ENCODE peak calls at places on chromosome 9, in seven cellular contexts. H is HCT116, I is keratinocyte, G is heart left ventricle, M is transverse colon, Q is stomach, T is uterus. A is an unnamed sample.
A peak's percentile ranks its signal among the peaks of the same experiment; 100 is the strongest.

GRCh38 chr9:133129001-133129799 is 8.2 kb upstream of the RALGDS start:
- DNase-seq in H (no peak), I (no peak), G (peak; percentile 42), M (peak; percentile 8), Q (no peak), T (no peak), A (no peak)

GRCh38 chr9:122477346-122477745 is 380 bp downstream of the OR1J1 start:
- DNase-seq in H (no peak), I (no peak), G (no peak), M (no peak), Q (no peak), T (no peak), A (no peak)

GRCh38 chr9:33506626-33507370 is 17.3 kb upstream of the ANKRD18B start:
- DNase-seq in H (peak; percentile 27), I (peak; percentile 81), G (no peak), M (no peak), Q (no peak), T (no peak), A (peak; percentile 33)

GRCh38 chr9:134816264-134816663 is 64.3 kb upstream of the FCN2 start:
- DNase-seq in H (no peak), I (no peak), G (no peak), M (no peak), Q (no peak), T (no peak), A (no peak)

GRCh38 chr9:22141906-22142305 is 132.8 kb upstream of the CDKN2B start:
- DNase-seq in H (no peak), I (no peak), G (no peak), M (no peak), Q (no peak), T (no peak), A (no peak)

GRCh38 chr9:36118706-36119105 is 17.8 kb upstream of the GLIPR2 start:
- DNase-seq in H (no peak), I (no peak), G (no peak), M (no peak), Q (no peak), T (no peak), A (peak; percentile 64)

GRCh38 chr9:89817186-89817960 is 212.6 kb downstream of the GADD45G start:
- DNase-seq in H (no peak), I (no peak), G (no peak), M (no peak), Q (no peak), T (peak; percentile 38), A (no peak)

GRCh38 chr9:99778308-99778707 is 43.4 kb upstream of the NR4A3 start:
- DNase-seq in H (peak; percentile 49), I (peak; percentile 26), G (no peak), M (no peak), Q (no peak), T (no peak), A (no peak)

GRCh38 chr9:78971505-78971904 is 600.3 kb upstream of the TLE4 start:
- DNase-seq in H (no peak), I (no peak), G (no peak), M (no peak), Q (no peak), T (no peak), A (no peak)

GRCh38 chr9:21690561-21690960 is 111.9 kb upstream of the MTAP start:
- DNase-seq in H (no peak), I (no peak), G (no peak), M (no peak), Q (no peak), T (no peak), A (no peak)

GRCh38 chr9:107215381-107215780 is 67.7 kb upstream of the RAD23B start:
- DNase-seq in H (peak; percentile 51), I (no peak), G (no peak), M (no peak), Q (no peak), T (no peak), A (no peak)

GRCh38 chr9:124558777-124559470 is 51.7 kb upstream of the NR5A1 start:
- DNase-seq in H (no peak), I (no peak), G (no peak), M (no peak), Q (no peak), T (no peak), A (no peak)

GRCh38 chr9:69549310-69550202 is 122.6 kb downstream of the APBA1 start:
- DNase-seq in H (peak; percentile 38), I (no peak), G (no peak), M (no peak), Q (no peak), T (no peak), A (no peak)

GRCh38 chr9:71602652-71603051 is 165.7 kb downstream of the CEMIP2 start:
- DNase-seq in H (no peak), I (no peak), G (no peak), M (no peak), Q (no peak), T (no peak), A (no peak)

GRCh38 chr9:137778914-137779313 is 98.7 kb upstream of the CACNA1B start:
- DNase-seq in H (no peak), I (no peak), G (no peak), M (no peak), Q (no peak), T (no peak), A (no peak)

GRCh38 chr9:86035827-86036440 is 63.4 kb downstream of the GOLM1 start:
- DNase-seq in H (no peak), I (no peak), G (no peak), M (no peak), Q (no peak), T (no peak), A (no peak)

GRCh38 chr9:86040281-86041155 is 58.8 kb downstream of the GOLM1 start:
- DNase-seq in H (no peak), I (no peak), G (no peak), M (no peak), Q (no peak), T (no peak), A (no peak)

GRCh38 chr9:86036555-86036954 is 62.8 kb downstream of the GOLM1 start:
- DNase-seq in H (no peak), I (no peak), G (no peak), M (peak; percentile 22), Q (no peak), T (no peak), A (no peak)

DNA sequence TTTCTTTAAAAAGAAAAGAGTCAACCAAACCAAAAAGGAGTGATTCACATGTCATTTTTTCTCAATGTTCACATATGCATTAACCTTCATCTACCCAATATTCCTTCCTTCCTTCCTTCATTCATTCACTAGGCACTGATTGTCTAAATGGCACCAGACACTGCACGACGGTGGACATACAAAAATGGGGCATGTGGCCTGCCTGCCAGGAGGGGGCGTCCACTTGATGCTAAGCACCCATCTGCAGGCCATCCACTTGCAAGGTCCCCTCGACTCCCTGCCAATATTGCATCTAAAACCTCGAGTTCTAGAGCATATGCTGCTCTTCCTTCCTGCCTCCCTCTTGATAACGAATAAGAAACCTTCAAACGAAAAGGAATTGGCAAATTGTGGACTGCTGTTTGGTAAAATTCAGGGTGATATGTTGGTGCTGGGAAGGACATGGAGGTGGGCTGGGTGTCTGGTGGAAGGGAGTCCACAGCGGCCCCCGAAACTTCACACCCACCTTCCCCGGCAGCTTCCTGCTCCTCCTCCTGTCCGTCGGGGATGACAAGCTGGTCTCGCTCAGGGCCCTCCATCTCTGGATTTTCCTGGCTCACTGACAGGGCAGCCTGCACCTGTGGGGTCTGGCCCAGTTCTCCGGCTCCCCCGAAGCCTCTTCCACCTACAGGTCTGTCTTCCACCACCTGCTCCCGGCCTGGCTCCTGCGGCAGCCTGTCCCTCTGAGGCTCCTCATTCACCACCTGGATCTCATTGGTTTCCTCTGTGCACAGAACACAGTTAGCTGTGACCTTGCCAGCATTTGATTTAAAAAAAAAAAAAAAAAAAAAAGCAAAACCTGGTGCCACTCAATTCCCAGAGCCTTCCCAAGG is 64.3 kb downstream of the GOLM1 start:
- DNase-seq in H (peak; percentile 29), I (no peak), G (no peak), M (peak; percentile 64), Q (peak; percentile 64), T (no peak), A (no peak)
- H3K27ac ChIP-seq in H (no peak overlapping the region), I (no peak overlapping the region), G (no peak overlapping the region), M (no peak overlapping the region), Q (no peak overlapping the region), T (no peak overlapping the region), A (no peak overlapping the region)

GRCh38 chr9:128107971-128108783 is 19.4 kb downstream of the PTGES2 start:
- DNase-seq in H (no peak), I (no peak), G (no peak), M (no peak), Q (no peak), T (no peak), A (no peak)

GRCh38 chr9:128105538-128106175 is 21.9 kb downstream of the PTGES2 start:
- DNase-seq in H (no peak), I (no peak), G (no peak), M (no peak), Q (no peak), T (no peak), A (no peak)

GRCh38 chr9:128106940-128107259 is 20.6 kb downstream of the PTGES2 start:
- DNase-seq in H (no peak), I (no peak), G (no peak), M (no peak), Q (no peak), T (no peak), A (no peak)

GRCh38 chr9:128107260-128107970 is 20.1 kb downstream of the PTGES2 start:
- DNase-seq in H (no peak), I (no peak), G (no peak), M (no peak), Q (no peak), T (no peak), A (no peak)

GRCh38 chr9:128106181-128106939 is 21.2 kb downstream of the PTGES2 start:
- DNase-seq in H (no peak), I (no peak), G (no peak), M (no peak), Q (no peak), T (no peak), A (no peak)
- TF ChIP-seq CTCF in H (no peak), I (no peak), G (no peak), M (no peak), Q (no peak), T (no peak), A (no peak)

GRCh38 chr9:129506041-129506440 is 114.9 kb downstream of the C9orf50 start:
- DNase-seq in H (no peak), I (no peak), G (no peak), M (no peak), Q (no peak), T (no peak), A (no peak)
- H3K4me1 ChIP-seq in H (peaks cover 58% of the 10 kb centered on the region), I (peaks cover 3% of the 10 kb centered on the region), G (no peaks in the 10 kb centered on the region), M (no peaks in the 10 kb centered on the region), Q (peaks cover 14% of the 10 kb centered on the region), T (no peaks in the 10 kb centered on the region), A (no peaks in the 10 kb centered on the region)

GRCh38 chr9:114170792-114171461 is 15.6 kb downstream of the COL27A1 start:
- DNase-seq in H (no peak), I (no peak), G (no peak), M (no peak), Q (no peak), T (no peak), A (no peak)

GRCh38 chr9:114172981-114173833 is 17.9 kb downstream of the COL27A1 start:
- DNase-seq in H (no peak), I (no peak), G (no peak), M (no peak), Q (no peak), T (peak; percentile 79), A (no peak)

GRCh38 chr9:114169940-114170791 is 14.8 kb downstream of the COL27A1 start:
- DNase-seq in H (no peak), I (no peak), G (no peak), M (no peak), Q (no peak), T (no peak), A (no peak)

GRCh38 chr9:114169029-114169939 is 13.9 kb downstream of the COL27A1 start:
- DNase-seq in H (no peak), I (no peak), G (no peak), M (no peak), Q (no peak), T (no peak), A (no peak)

GRCh38 chr9:114171500-114171899 is 16.2 kb downstream of the COL27A1 start:
- DNase-seq in H (no peak), I (no peak), G (no peak), M (no peak), Q (no peak), T (no peak), A (no peak)
- H3K27ac ChIP-seq in H (no peak overlapping the region), I (no peak overlapping the region), G (no peak overlapping the region), M (no peak overlapping the region), Q (no peak overlapping the region), T (no peak overlapping the region), A (no peak overlapping the region)

A was measured in lung.